ENCODE peak calls at places on chromosomes 4 and X, in four cellular contexts. O is pancreas, N is fibroblast of the aortic adventitia, R is IMR-90. W is an unnamed sample.

GRCh38 chr4:87521757-87522374 is 7.3 kb downstream of the SPARCL1 start:
- DNase-seq in R (peak), N (peak), O (no peak), W (peak)

GRCh38 chr4:39181905-39182638 is at the start of gene WDR19:
- DNase-seq in R (peak), O (peak), N (peak), W (peak)

GRCh38 chr4:138897818-138898226 is 117.8 kb upstream of the NOCT start:
- DNase-seq in O (no peak), N (peak), R (peak), W (peak)

GRCh38 chr4:133921280-133922195 is 280.1 kb downstream of the PABPC4L start:
- DNase-seq in O (no peak), R (peak), N (peak), W (peak)

GRCh38 chr4:8215001-8215427 is 15.9 kb downstream of the SH3TC1 start:
- DNase-seq in O (peak), N (peak), R (peak), W (peak)

GRCh38 chr4:28966982-28967381 is 1753.2 kb upstream of the PCDH7 start:
- DNase-seq in O (no peak), N (peak), R (peak), W (no peak)

GRCh38 chr4:99468891-99469290 is 33.7 kb upstream of the ADH7 start:
- DNase-seq in O (no peak), R (peak), N (peak), W (no peak)

GRCh38 chrX:626745-627509 is 3.7 kb upstream of the SHOX start:
- DNase-seq in O (no peak), N (no peak), R (no peak), W (peak)

GRCh38 chr4:124415206-124415605 is 297.3 kb downstream of the ANKRD50 start:
- DNase-seq in N (peak), O (no peak), R (peak), W (peak)

GRCh38 chr4:48341776-48342558 is 638 bp downstream of the SLAIN2 start:
- DNase-seq in N (no peak), R (peak), O (peak), W (peak)
- TF ChIP-seq CTCF in N (no peak), R (no peak), O (no peak), W (no peak)

GRCh38 chrX:24145340-24146186 is 4.0 kb upstream of the ZFX start:
- DNase-seq in O (no peak), N (peak), R (peak), W (peak)
- TF ChIP-seq CTCF in O (no peak), N (peak), R (no peak), W (peak)

DNA sequence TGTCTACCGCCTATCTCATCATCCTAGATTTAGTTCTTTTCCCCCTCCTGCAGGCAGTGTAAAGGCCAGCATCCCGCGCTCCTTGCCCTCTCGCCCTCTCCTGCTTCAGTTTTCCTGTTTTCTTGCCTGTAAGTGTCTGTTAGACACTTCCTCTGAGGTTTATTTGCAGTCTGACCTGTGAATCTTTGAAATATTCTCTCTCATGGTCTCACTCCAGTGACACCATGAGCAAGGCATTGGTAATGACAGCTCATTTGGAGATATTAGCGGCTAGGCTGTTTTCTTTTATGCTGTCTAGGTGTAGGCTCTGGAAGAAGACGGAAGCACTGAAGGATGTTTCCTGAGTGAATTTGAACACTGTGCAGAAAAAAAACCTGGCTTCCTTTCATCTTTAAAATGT is 179.6 kb downstream of the KDR start:
- DNase-seq in R (no peak), N (no peak), O (no peak), W (no peak)
- TF ChIP-seq CTCF in R (no peak), N (no peak), O (no peak), W (no peak)

DNA sequence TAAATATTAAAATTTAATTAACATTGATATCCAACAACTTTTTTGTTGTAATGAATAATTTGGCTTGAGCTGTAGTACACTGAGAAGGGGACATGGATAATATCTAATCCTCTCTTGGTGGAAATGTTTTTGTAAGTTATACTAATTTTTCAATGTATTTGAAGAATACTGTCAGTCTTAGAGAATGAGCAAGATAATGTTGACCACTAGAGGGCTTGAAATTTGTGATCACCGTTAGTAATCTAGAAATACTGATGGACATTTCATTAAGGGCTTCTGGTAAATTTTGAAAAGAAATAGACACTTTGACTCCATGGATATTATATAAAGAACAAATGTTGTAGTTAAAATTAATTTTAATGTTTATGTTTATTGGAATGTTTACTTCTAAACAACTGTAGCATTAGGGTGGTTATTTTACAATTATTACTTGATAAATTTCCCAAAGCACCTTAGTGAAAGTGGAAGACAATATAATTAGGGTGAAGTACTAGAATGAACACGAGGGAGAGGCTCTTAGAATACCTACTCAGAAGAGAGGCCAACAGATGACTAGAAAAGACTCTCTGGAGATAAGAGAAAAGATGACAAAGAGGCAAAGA is 20.0 kb upstream of the CAMK2D start:
- DNase-seq in O (no peak), N (peak), R (peak), W (peak)
- TF ChIP-seq CTCF in O (peak), N (peak), R (peak), W (peak)

DNA sequence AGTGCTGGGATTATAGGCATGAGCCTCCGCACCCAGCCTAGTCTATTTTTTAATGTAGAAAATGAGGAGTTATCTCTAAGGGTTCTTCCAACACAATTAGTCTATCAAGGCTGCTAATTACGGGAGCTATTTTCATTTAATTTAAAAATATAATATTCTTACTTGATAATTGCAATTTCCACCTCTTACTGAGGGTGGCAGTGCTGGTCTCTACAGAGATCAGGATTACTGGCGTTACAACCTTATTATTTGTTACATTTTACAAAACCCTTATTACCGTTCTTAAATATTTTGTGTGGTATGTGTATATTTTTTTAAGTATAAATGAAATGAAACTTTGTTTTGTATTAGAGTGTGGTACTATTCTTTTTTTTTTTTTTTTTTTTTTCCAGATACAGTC is 17.6 kb upstream of the GK start:
- DNase-seq in N (peak), R (peak), O (no peak), W (peak)
- TF ChIP-seq CTCF in N (peak), R (peak), O (no peak), W (peak)

GRCh38 chr4:53365121-53365485 is 758 bp downstream of the SCFD2 start:
- DNase-seq in O (no peak), N (peak), R (peak), W (peak)
- TF ChIP-seq CTCF in O (no peak), N (no peak), R (no peak), W (no peak)

GRCh38 chrX:38986586-38986985 is 185.3 kb downstream of the MID1IP1 start:
- DNase-seq in R (no peak), O (no peak), N (no peak), W (no peak)
- TF ChIP-seq CTCF in R (no peak), O (no peak), N (no peak), W (no peak)

DNA sequence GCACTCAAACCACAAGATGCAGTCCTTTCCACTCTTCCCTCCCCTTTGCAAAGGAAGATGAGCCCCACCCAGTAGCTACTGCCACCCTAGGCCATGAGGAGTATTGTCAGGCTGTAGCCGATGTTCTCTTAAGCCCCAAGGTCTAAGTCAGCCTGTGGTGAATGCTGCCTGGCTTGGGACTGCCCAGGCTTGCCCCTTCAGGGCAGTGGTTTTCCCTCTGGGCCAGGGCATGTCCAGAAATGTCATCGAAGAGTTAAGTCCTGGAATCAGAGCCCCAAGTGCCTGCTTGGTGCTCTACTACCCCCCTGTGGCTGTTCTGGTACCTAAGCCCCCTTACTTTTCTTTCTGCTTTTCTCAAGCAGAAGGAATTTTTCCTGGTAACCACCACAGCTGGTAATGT is 11.8 kb upstream of the PGK1 start:
- DNase-seq in N (peak), O (no peak), R (peak), W (peak)
- TF ChIP-seq CTCF in N (peak), O (no peak), R (peak), W (peak)

W was measured in cardiac fibroblast.